ENCODE peak calls at places on chromosome 2, in five cellular contexts. H, X, S, D and Y are unnamed samples.

GRCh38 chr2:222884114-222884764 is 23.4 kb downstream of the ACSL3 start:
- DNase-seq in X (no peak), H (no peak), S (no peak), D (no peak), Y (peak)

GRCh38 chr2:223993634-223994232 is 36.5 kb downstream of the MRPL44 start:
- DNase-seq in X (peak), H (no peak), S (peak), D (peak), Y (peak)

GRCh38 chr2:20444993-20445910 is 1.6 kb upstream of the RHOB start:
- DNase-seq in X (peak), D (no peak), S (no peak), H (no peak), Y (no peak)

GRCh38 chr2:135948642-135949355 is 36.6 kb downstream of the DARS1 start:
- DNase-seq in D (peak), S (peak), X (no peak), H (no peak), Y (peak)

GRCh38 chr2:222133897-222134296 is 164.9 kb downstream of the PAX3 start:
- DNase-seq in H (no peak), S (no peak), D (no peak), X (no peak), Y (no peak)

GRCh38 chr2:113150258-113150601 is 22.8 kb downstream of the IL1RN start:
- DNase-seq in X (no peak), D (no peak), S (no peak), H (no peak), Y (no peak)

GRCh38 chr2:176763871-176764404 is 448.7 kb upstream of the HNRNPA3 start:
- DNase-seq in S (no peak), X (no peak), D (no peak), H (no peak), Y (no peak)

GRCh38 chr2:103959174-103960125 is 894.5 kb upstream of the POU3F3 start:
- DNase-seq in H (no peak), D (peak), S (no peak), X (peak), Y (peak)

GRCh38 chr2:144374163-144374661 is 145.7 kb downstream of the ZEB2 start:
- DNase-seq in H (no peak), S (no peak), D (peak), X (no peak), Y (no peak)

GRCh38 chr2:64804651-64805050 is 150.9 kb upstream of the SERTAD2 start:
- DNase-seq in D (no peak), S (no peak), H (no peak), X (no peak), Y (no peak)

GRCh38 chr2:47031909-47032668 is 116.5 kb upstream of the MCFD2 start:
- DNase-seq in X (no peak), D (no peak), S (no peak), H (no peak), Y (no peak)